ENCODE peak calls at places on chromosomes 2 and 18, in eight cellular contexts. Q is heart right ventricle, Y is AG10803, N is neural progenitor cell, I is HepG2, V is dorsolateral prefrontal cortex, B is GM12865, U is mucosa of descending colon. M is an unnamed sample.

GRCh38 chr2:133338224-133338623 is 230.0 kb downstream of the NCKAP5 start:
- DNase-seq in N (no peak), Y (no peak), I (no peak), Q (no peak), U (no peak), V (no peak), B (no peak), M (no peak)

GRCh38 chr2:49222975-49223528 is 68.7 kb upstream of the FSHR start:
- DNase-seq in I (no peak), N (no peak), V (no peak), Y (peak), U (no peak), B (no peak), Q (no peak), M (no peak)

GRCh38 chr18:31619291-31619690 is 27.6 kb downstream of the TTR start:
- DNase-seq in N (no peak), Q (no peak), Y (no peak), U (no peak), B (no peak), V (no peak), I (no peak), M (no peak)

GRCh38 chr2:42714686-42715085 is 49.2 kb downstream of the OXER1 start:
- DNase-seq in Y (no peak), V (no peak), I (no peak), Q (no peak), N (no peak), B (no peak), U (no peak), M (no peak)

GRCh38 chr2:72142743-72143440 is 4.8 kb downstream of the CYP26B1 start:
- DNase-seq in Q (peak), I (no peak), V (peak), B (no peak), N (peak), Y (peak), U (peak), M (peak)

GRCh38 chr2:172334988-172335387 is 92.4 kb upstream of the ITGA6 start:
- DNase-seq in Y (no peak), V (no peak), N (no peak), U (no peak), I (no peak), B (no peak), Q (no peak), M (no peak)

GRCh38 chr2:215749092-215749957 is 264.0 kb downstream of the MREG start:
- DNase-seq in Q (peak), V (no peak), U (peak), B (no peak), I (peak), Y (peak), N (no peak), M (peak)

GRCh38 chr2:217803639-217803932 is 199.2 kb downstream of the TNS1 start:
- DNase-seq in Q (no peak), B (no peak), U (no peak), V (no peak), I (no peak), Y (no peak), N (no peak), M (no peak)

GRCh38 chr2:121469361-121469760 is 61.3 kb upstream of the RNU4ATAC start:
- DNase-seq in Q (no peak), V (no peak), I (no peak), N (no peak), U (no peak), B (no peak), Y (no peak), M (no peak)

GRCh38 chr2:121470917-121471316 is 59.8 kb upstream of the RNU4ATAC start:
- DNase-seq in Q (no peak), I (no peak), V (no peak), Y (no peak), N (no peak), U (no peak), B (no peak), M (no peak)

GRCh38 chr2:121473502-121473901 is 57.2 kb upstream of the RNU4ATAC start:
- DNase-seq in Q (no peak), V (no peak), Y (no peak), U (no peak), B (no peak), N (no peak), I (no peak), M (no peak)

GRCh38 chr2:121472465-121472993 is 58.2 kb upstream of the RNU4ATAC start:
- DNase-seq in U (no peak), B (no peak), Q (no peak), Y (no peak), N (no peak), V (no peak), I (no peak), M (no peak)

DNA sequence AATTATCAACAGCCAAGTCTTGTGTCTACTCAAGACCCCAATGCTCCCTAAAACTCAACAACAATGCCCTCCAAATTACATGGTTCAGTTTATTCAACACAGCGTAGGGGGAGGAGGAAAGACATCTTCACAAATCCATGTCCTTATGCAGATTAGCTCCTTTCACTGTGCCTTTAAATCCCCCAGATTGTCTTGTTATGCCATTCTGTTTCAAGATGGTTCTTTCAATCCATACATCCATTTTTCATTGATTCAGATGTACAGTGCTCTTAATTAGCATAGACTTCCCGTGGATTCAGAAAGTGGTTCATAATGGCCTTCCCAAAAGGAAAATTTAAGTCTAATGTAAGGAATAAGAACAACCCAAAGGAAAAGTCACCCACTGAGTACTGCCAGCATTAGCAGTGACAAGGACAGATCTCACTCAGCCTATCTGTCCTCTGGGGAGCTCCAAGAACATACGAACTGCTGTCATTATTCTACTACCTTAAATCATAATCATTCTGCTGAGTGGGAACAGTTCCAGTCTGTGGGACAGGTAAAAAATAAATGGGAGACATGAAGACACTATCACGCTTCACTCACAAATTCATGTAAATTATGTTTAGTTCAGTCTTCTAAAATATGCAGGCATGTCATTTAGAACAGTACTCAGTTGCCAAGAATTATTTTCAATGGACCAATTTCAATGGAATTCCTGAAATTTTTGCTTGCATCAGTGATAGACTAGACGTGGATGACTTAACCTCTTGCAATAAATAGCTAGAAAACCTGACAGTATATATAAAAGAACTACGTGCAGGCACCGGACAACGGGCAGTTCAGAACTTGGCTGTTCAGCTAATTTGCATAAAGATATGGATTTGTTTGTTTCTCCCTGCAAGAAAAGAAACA is 58.9 kb upstream of the RNU4ATAC start:
- DNase-seq in Y (peak), U (no peak), V (no peak), N (no peak), B (no peak), Q (no peak), I (no peak), M (no peak)
- H3K4me3 ChIP-seq in Y (no peak), U (no peak), V (no peak), N (no peak), B (no peak), Q (no peak), I (no peak), M (no peak)

GRCh38 chr2:118853647-118854367 is 6.4 kb upstream of the EN1 start:
- DNase-seq in I (no peak), Y (no peak), B (no peak), N (peak), Q (no peak), U (no peak), V (no peak), M (no peak)
- TF ChIP-seq CTCF in I (no peak), Y (no peak), B (no peak), N (no peak), Q (no peak), U (no peak), V (no peak), M (no peak)

DNA sequence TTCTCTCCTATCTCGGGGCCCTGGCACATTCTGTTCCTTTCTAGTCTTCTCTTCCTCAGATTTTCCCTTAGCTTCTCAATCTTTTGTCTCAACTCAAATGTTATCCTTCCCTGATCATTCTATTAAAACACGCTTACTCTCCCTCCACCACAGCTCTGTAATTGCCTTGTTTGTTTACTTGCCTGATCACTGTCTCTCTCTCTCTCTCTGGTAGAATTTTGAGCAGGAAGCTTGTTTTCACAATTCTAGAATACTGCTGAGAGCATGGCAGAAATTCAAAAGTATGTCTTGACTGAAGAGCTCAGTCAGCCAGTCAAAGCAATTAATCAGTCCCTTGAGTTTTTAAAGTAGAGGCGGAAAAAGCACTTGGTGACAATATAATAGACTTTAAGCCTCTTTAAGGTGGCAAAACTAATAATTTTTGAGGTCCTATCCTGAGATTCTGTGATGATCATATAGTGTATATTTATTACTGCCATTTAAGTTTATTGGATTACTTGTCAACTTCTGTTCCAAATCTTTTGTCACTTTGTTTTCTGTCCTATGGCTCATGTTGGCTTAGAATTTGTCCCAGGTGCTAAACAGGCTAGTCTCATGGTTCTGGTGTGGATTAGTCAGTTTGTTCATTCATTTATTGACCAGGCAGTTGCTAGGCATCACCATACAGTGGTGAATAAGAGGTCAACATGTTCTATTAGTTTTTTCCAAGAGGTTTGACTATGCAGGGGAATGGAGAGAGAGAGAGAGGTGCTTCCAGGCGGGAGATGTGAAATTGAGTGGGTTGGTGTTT is 2.3 kb downstream of the PSMD1 start:
- DNase-seq in N (no peak), U (no peak), Q (no peak), I (no peak), Y (peak), V (no peak), B (no peak), M (no peak)
- H3K4me3 ChIP-seq in N (peak), U (no peak), Q (no peak), I (peak), Y (no peak), V (peak), B (no peak), M (no peak)

GRCh38 chr2:137091704-137092103 is 326.4 kb downstream of the THSD7B start:
- DNase-seq in N (no peak), Y (peak), I (no peak), B (no peak), Q (no peak), V (no peak), U (no peak), M (no peak)

GRCh38 chr2:137096187-137096586 is 330.8 kb downstream of the THSD7B start:
- DNase-seq in N (no peak), V (no peak), I (no peak), Y (no peak), U (no peak), B (no peak), Q (no peak), M (no peak)

GRCh38 chr2:137093116-137093515 is 327.8 kb downstream of the THSD7B start:
- DNase-seq in V (no peak), N (no peak), U (no peak), Y (no peak), B (no peak), I (no peak), Q (no peak), M (no peak)

GRCh38 chr2:137096693-137097092 is 331.3 kb downstream of the THSD7B start:
- DNase-seq in I (peak), B (peak), V (no peak), N (peak), U (no peak), Y (no peak), Q (no peak), M (no peak)
- TF ChIP-seq CTCF in I (peak), B (no peak), V (no peak), N (peak), U (no peak), Y (no peak), Q (no peak), M (no peak)

GRCh38 chr2:10220516-10221391 is 82.0 kb upstream of the HPCAL1 start:
- DNase-seq in U (no peak), V (no peak), Q (no peak), N (no peak), Y (peak), B (peak), I (no peak), M (no peak)
- H3K4me3 ChIP-seq in U (no peak), V (no peak), Q (no peak), N (no peak), Y (no peak), B (no peak), I (no peak), M (no peak)

GRCh38 chr2:6452702-6453481 is 412.8 kb downstream of the CMPK2 start:
- DNase-seq in U (no peak), Q (no peak), I (no peak), B (peak), V (no peak), N (peak), Y (no peak), M (no peak)
- TF ChIP-seq CTCF in U (no peak), Q (no peak), I (no peak), B (peak), V (no peak), N (peak), Y (no peak), M (no peak)